ENCODE peak calls at places on chromosomes 13 and 19, in seven cellular contexts. Y is heart right ventricle; E is CD8-positive, alpha-beta T cell; R is Peyer's patch; C is neuronal stem cell; S is A673; N is heart left ventricle. O is an unnamed sample.

GRCh38 chr13:52738719-52739467 is 727 bp downstream of the CNMD start:
- DNase-seq in Y (peak; percentile 7), E (peak; percentile 5), R (no peak), C (peak; percentile 61), S (peak; percentile 61), N (no peak), O (no peak)

GRCh38 chr19:18660051-18660910 is 23.2 kb upstream of the CRTC1 start:
- DNase-seq in Y (peak; percentile 69), E (no peak), R (peak; percentile 65), C (no peak), S (no peak), N (peak; percentile 73), O (no peak)

GRCh38 chr19:32817252-32817912 is 52.2 kb downstream of the SLC7A9 start:
- DNase-seq in Y (no peak), E (no peak), R (peak; percentile 67), C (no peak), S (no peak), N (no peak), O (no peak)

GRCh38 chr19:46495789-46496099 is at the start of gene PNMA8B:
- DNase-seq in Y (peak; percentile 58), E (no peak), R (peak; percentile 48), C (peak; percentile 96), S (peak; percentile 88), N (peak; percentile 55), O (peak; percentile 38)

GRCh38 chr13:42577538-42577937 is 3.6 kb downstream of the TNFSF11 start:
- DNase-seq in Y (no peak), E (no peak), R (no peak), C (no peak), S (no peak), N (no peak), O (no peak)

GRCh38 chr13:39565036-39565949 is 37.7 kb downstream of the LHFPL6 start:
- DNase-seq in Y (no peak), E (no peak), R (no peak), C (no peak), S (peak; percentile 82), N (no peak), O (peak; percentile 59)

GRCh38 chr13:77981191-77981925 is 62.7 kb upstream of the EDNRB start:
- DNase-seq in Y (no peak), E (no peak), R (no peak), C (no peak), S (no peak), N (no peak), O (no peak)

GRCh38 chr13:59877933-59878332 is 285.8 kb downstream of the DIAPH3 start:
- DNase-seq in Y (no peak), E (no peak), R (no peak), C (no peak), S (no peak), N (no peak), O (no peak)

GRCh38 chr13:34738251-34739170 is 203.6 kb upstream of the NBEA start:
- DNase-seq in Y (no peak), E (no peak), R (no peak), C (no peak), S (no peak), N (no peak), O (no peak)

GRCh38 chr19:18594096-18594823 is 5.7 kb downstream of the REX1BD start:
- DNase-seq in Y (peak; percentile 62), E (peak; percentile 66), R (peak; percentile 87), C (peak; percentile 82), S (peak; percentile 86), N (peak; percentile 73), O (peak; percentile 83)

GRCh38 chr19:55489711-55490477 is 1.7 kb downstream of the SSC5D start:
- DNase-seq in Y (no peak), E (no peak), R (no peak), C (no peak), S (no peak), N (no peak), O (no peak)

DNA sequence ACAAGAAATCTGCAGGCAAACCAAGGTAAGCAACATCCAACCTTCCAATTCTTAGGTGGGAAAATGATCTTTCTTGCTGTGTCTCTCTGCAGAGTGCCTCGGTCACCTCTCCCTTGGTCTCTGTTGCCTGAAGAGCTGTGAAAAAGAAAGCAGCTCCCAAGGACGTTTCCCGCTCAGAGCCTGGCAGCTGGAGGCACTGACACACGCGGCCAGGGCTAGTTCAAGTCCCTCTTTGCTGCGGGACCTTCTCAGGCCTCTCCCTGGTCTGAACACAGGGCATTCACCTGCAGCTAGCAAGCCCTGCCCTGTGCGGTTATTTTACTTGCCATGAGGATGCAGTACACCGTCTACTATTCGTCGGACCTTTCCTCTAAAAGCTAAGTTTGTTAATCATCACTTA is 3.8 kb downstream of the MED26 start:
- DNase-seq in Y (no peak), E (no peak), R (no peak), C (no peak), S (no peak), N (no peak), O (no peak)
- H3K4me1 ChIP-seq in Y (peaks cover 81% of the 10 kb centered on the region), E (peaks cover 29% of the 10 kb centered on the region), R (no peaks in the 10 kb centered on the region), C (no peaks in the 10 kb centered on the region), S (peaks cover 12% of the 10 kb centered on the region), N (peaks cover 71% of the 10 kb centered on the region), O (no peaks in the 10 kb centered on the region)

GRCh38 chr13:20616059-20616797 is 49.3 kb downstream of the IFT88 start:
- DNase-seq in Y (no peak), E (no peak), R (no peak), C (no peak), S (no peak), N (no peak), O (no peak)
- H3K27ac ChIP-seq in Y (no peak overlapping the region), E (no peak overlapping the region), R (no peak overlapping the region), C (no peak overlapping the region), S (no peak overlapping the region), N (no peak overlapping the region), O (no peak overlapping the region)

DNA sequence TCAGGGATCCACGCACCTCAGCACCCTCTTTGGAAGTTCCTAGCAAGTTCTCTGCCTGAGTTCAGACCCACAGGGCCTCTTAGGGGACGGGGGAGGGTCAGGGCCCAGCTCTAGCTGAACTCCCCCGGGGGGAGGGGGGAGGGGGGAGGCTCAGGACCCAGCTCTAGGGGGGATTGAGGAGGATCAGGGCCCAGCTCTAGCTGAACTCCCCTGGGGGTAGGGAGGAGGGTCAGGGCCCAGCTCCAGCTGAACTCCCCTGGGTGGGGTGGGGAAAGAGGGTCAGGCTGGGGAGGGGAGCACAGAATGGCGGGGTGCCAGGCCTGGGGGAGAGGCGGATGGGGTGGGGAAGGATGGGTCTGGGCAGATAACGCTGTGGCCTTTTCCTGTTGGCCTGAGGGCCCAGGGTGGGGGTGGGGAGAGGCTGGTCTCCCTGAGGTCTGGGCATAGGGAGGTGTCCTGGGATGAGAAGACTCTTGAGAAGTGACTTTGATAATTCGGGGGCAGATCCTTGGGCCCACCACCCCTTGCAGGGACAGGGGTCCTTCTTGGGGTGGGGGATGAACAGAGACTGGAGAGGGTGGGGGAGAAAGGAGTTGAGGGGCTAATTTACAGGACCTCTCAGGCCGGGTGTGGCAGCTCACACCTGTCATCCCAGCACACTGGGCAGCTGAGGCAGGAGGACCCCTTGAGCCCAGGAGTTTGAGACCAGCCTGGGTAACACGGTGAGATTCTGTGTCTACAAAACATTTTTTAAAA is 5.5 kb upstream of the PTBP1 start:
- DNase-seq in Y (no peak), E (no peak), R (no peak), C (no peak), S (no peak), N (no peak), O (no peak)
- H3K4me1 ChIP-seq in Y (peaks cover 69% of the 10 kb centered on the region), E (peaks cover 7% of the 10 kb centered on the region), R (no peaks in the 10 kb centered on the region), C (peaks cover 13% of the 10 kb centered on the region), S (peaks cover 7% of the 10 kb centered on the region), N (peaks cover 64% of the 10 kb centered on the region), O (peaks cover 18% of the 10 kb centered on the region)

DNA sequence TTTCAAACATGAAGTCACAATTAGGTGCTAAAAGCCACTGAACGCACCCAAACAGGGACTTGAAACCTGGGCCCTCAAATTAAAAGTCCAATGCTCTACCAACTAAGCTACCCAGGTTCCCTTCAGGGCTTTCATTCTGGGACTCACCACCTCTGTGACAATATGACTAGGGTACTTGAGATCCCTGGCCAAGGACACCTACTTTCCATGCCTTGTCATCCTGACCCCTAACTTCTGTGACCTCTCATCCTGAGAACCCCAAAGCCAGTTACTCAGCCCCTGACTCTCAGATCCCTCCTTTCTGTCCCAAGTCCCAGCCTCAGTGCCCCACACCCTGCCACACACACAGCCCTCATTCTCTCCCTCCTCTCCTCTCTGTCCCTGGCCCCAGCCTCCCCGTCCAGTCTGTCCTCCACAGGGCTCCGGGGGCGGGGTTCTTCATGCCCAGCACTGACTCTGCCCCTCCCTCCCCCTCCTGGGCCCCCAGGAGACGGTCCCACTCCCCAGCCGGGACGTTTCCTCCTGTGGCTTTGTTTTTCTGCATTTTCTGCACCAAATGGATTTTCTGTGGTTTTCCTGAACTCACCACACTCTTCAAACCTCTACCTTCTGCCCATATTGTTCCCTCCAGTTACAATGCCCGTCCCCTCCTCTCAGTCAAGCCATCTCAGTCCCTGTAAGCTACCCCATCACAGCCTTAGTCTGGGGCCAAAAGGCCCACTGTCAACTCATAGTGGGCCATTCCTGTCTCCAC is 7.0 kb downstream of the RCN3 start:
- DNase-seq in Y (no peak), E (no peak), R (no peak), C (no peak), S (no peak), N (no peak), O (no peak)
- H3K27ac ChIP-seq in Y (no peak overlapping the region), E (no peak overlapping the region), R (no peak overlapping the region), C (no peak overlapping the region), S (peak overlapping the region; percentile 14), N (peak overlapping the region; percentile 27), O (no peak overlapping the region)

DNA sequence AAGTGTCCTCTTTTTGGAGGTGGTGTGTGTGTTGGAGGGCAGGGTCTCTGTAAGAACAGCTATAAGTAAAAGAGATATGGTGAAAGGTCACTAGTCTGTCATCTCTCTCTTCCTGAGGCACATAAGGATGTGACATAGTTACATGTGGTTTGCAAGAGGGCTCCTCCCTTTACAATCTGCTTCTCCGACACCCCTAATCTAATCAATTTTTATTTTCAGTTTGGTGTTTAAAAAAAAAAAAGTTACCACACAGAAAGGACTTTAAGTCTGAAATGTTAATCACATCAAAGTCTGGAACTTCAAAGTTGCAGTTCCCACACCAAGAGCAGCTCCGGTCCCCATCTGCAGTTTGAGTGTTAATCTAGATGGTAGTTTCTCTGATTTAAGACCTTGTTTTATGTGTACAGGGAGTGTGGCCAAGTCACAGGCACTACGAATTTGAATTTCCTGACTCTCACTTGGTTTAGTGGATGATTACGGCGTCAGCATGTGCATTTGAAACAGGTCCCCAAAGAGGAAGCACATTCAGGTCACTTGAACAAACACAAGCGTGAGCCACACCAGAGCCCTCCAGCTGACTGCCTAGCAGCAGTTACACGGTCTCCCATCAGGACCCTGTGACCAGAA is 53.1 kb downstream of the FOXO1 start:
- DNase-seq in Y (peak; percentile 60), E (peak; percentile 38), R (peak; percentile 82), C (no peak), S (no peak), N (peak; percentile 50), O (no peak)
- H3K4me1 ChIP-seq in Y (peaks cover 88% of the 10 kb centered on the region), E (peaks cover 97% of the 10 kb centered on the region), R (no peaks in the 10 kb centered on the region), C (no peaks in the 10 kb centered on the region), S (no peaks in the 10 kb centered on the region), N (peaks cover 74% of the 10 kb centered on the region), O (no peaks in the 10 kb centered on the region)

DNA sequence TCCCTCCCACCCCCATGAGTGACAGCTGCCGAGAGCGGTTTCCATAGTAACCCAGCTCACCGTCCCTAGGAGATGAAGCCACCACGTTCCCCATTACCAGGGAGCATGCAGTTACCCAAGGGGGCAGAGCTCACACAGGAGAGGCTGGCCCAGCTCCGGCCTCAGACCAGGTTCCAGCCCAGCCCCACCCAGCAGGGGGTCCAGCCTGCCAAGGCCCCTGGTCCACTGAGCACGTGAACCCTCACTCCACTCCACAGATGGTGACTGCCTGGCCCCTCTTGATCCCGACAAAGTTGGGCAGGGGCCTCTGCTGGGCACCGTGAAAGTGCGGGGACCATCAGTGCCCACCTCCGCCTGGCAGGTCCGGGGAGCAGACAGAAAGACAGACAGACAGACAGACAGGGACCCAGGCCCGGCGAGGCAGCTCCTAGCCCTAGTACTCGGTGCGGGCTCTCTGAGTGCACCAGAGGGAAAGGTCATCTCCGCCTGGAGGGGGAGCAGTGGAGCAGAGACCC is 50.7 kb downstream of the CELF5 start:
- DNase-seq in Y (no peak), E (no peak), R (no peak), C (peak; percentile 69), S (peak; percentile 61), N (no peak), O (no peak)
- H3K27ac ChIP-seq in Y (no peak overlapping the region), E (peak overlapping the region; percentile 63), R (no peak overlapping the region), C (no peak overlapping the region), S (no peak overlapping the region), N (no peak overlapping the region), O (no peak overlapping the region)